ENCODE peak calls at places on chromosomes 4 and X, in four cellular contexts. F is testis; A is Jurkat, Clone E6-1; E is lower leg skin. K is an unnamed sample.

GRCh38 chr4:148359769-148360168 is 82.4 kb downstream of the NR3C2 start:
- DNase-seq in F (no peak), A (no peak), E (no peak), K (no peak)

GRCh38 chr4:48178931-48179330 is 44.9 kb upstream of the TXK start:
- DNase-seq in F (no peak), A (no peak), E (no peak), K (no peak)

GRCh38 chrX:101507372-101507771 is 22.1 kb downstream of the ARMCX4 start:
- DNase-seq in F (no peak), A (no peak), E (no peak), K (no peak)

GRCh38 chrX:136725446-136726104 is 55.2 kb downstream of the ARHGEF6 start:
- DNase-seq in F (no peak), A (no peak), E (no peak), K (no peak)

GRCh38 chrX:5957506-5957905 is 271.2 kb downstream of the NLGN4X start:
- DNase-seq in F (no peak), A (no peak), E (no peak), K (no peak)

GRCh38 chr4:16199132-16199531 is 27.1 kb downstream of the TAPT1 start:
- DNase-seq in F (no peak), A (peak), E (no peak), K (no peak)

GRCh38 chr4:16090306-16090705 is 6.5 kb upstream of the PROM1 start:
- DNase-seq in F (no peak), A (no peak), E (no peak), K (no peak)

GRCh38 chr4:26356067-26356466 is 35.3 kb downstream of the RBPJ start:
- DNase-seq in F (no peak), A (peak), E (no peak), K (no peak)

GRCh38 chr4:123995939-123996338 is 599.3 kb downstream of the SPRY1 start:
- DNase-seq in F (no peak), A (no peak), E (no peak), K (no peak)

GRCh38 chr4:137125011-137125410 is 407.3 kb downstream of the PCDH18 start:
- DNase-seq in F (no peak), A (no peak), E (no peak), K (no peak)

GRCh38 chr4:5664778-5665177 is 43.6 kb downstream of the EVC2 start:
- DNase-seq in F (no peak), A (no peak), E (no peak), K (no peak)

GRCh38 chr4:4995103-4995761 is 24.0 kb downstream of the CYTL1 start:
- DNase-seq in F (peak), A (peak), E (peak), K (peak)

GRCh38 chrX:70664726-70665125 is 220.1 kb downstream of the DLG3 start:
- DNase-seq in F (no peak), A (peak), E (no peak), K (peak)

GRCh38 chr4:73434311-73434710 is 1.7 kb upstream of the AFP start:
- DNase-seq in F (no peak), A (no peak), E (no peak), K (no peak)

GRCh38 chr4:33111106-33111505 is 2390.9 kb downstream of the PCDH7 start:
- DNase-seq in F (no peak), A (no peak), E (no peak), K (no peak)

GRCh38 chr4:132893787-132894186 is 255.3 kb upstream of the PCDH10 start:
- DNase-seq in F (no peak), A (no peak), E (no peak), K (no peak)

GRCh38 chr4:94558392-94558920 is 106.7 kb downstream of the PDLIM5 start:
- DNase-seq in F (no peak), A (no peak), E (no peak), K (no peak)

GRCh38 chrX:135331525-135331924 is 22.2 kb downstream of the ETDC start:
- DNase-seq in F (no peak), A (no peak), E (no peak), K (no peak)

GRCh38 chrX:30308263-30309138 is 689 bp downstream of the NR0B1 start:
- DNase-seq in F (peak), A (no peak), E (no peak), K (no peak)
- H3K4me3 ChIP-seq in F (peak), A (no peak), E (no peak), K (no peak)

GRCh38 chr4:86338521-86338920 is 21.3 kb downstream of the MAPK10 start:
- DNase-seq in F (no peak), A (no peak), E (no peak), K (no peak)
- H3K4me3 ChIP-seq in F (no peak), A (no peak), E (no peak), K (no peak)

GRCh38 chr4:18057821-18058533 is 36.4 kb upstream of the LCORL start:
- DNase-seq in F (no peak), A (no peak), E (no peak), K (no peak)
- H3K4me3 ChIP-seq in F (no peak), A (no peak), E (no peak), K (peak)

GRCh38 chrX:17859609-17860178 is 1.4 kb downstream of the RAI2 start:
- DNase-seq in F (no peak), A (no peak), E (no peak), K (no peak)
- H3K4me3 ChIP-seq in F (peak), A (no peak), E (peak), K (no peak)

GRCh38 chrX:104270916-104271512 is 16.3 kb upstream of the ESX1 start:
- DNase-seq in F (peak), A (peak), E (no peak), K (peak)
- H3K4me3 ChIP-seq in F (no peak), A (peak), E (no peak), K (peak)

K was measured in CD4-positive, CD25-positive, alpha-beta regulatory T cell.